ENCODE peak calls at places on chromosomes 11 and 22, in six cellular contexts. One of them, this sample, is unnamed.
A peak's percentile ranks its signal among the peaks of the same experiment; 100 is the strongest.

GRCh38 chr22:49136041-49136815 is 691.4 kb downstream of the BRD1 start:
- DNase-seq in A549: no peak
- DNase-seq in IMR-90: no peak
- DNase-seq in GM12878: no peak
- DNase-seq in HepG2: no peak
- DNase-seq in K562: no peak
- DNase-seq in this sample: no peak

GRCh38 chr22:19874307-19875060 is 19.8 kb upstream of the GNB1L start:
- DNase-seq in GM12878: no peak
- DNase-seq in IMR-90: no peak
- DNase-seq in HepG2: no peak
- DNase-seq in A549: no peak
- DNase-seq in K562: no peak
- DNase-seq in this sample: no peak

GRCh38 chr11:109590782-109591181 is 168.8 kb downstream of the C11orf87 start:
- DNase-seq in HepG2: no peak
- DNase-seq in GM12878: no peak
- DNase-seq in K562: no peak
- DNase-seq in IMR-90: no peak
- DNase-seq in A549: no peak
- DNase-seq in this sample: no peak

GRCh38 chr11:45209480-45209879 is 63.0 kb downstream of the PRDM11 start:
- DNase-seq in HepG2: no peak
- DNase-seq in K562: no peak
- DNase-seq in GM12878: no peak
- DNase-seq in A549: no peak
- DNase-seq in IMR-90: no peak
- DNase-seq in this sample: no peak

GRCh38 chr11:69201764-69202370 is 46.1 kb downstream of the SMIM38 start:
- DNase-seq in IMR-90: no peak
- DNase-seq in GM12878: no peak
- DNase-seq in K562: no peak
- DNase-seq in A549: no peak
- DNase-seq in HepG2: no peak
- DNase-seq in this sample: no peak

GRCh38 chr11:63843042-63843441 is 4.1 kb downstream of the MARK2 start:
- DNase-seq in IMR-90: peak; percentile 32
- DNase-seq in HepG2: no peak
- DNase-seq in GM12878: no peak
- DNase-seq in K562: no peak
- DNase-seq in A549: no peak
- DNase-seq in this sample: no peak

GRCh38 chr22:49884075-49884474 is 30.4 kb downstream of the ZBED4 start:
- DNase-seq in IMR-90: no peak
- DNase-seq in HepG2: no peak
- DNase-seq in GM12878: no peak
- DNase-seq in A549: no peak
- DNase-seq in K562: no peak
- DNase-seq in this sample: no peak

GRCh38 chr11:93504110-93505095 is 38.8 kb downstream of the SMCO4 start:
- DNase-seq in GM12878: no peak
- DNase-seq in K562: no peak
- DNase-seq in HepG2: no peak
- DNase-seq in IMR-90: no peak
- DNase-seq in A549: no peak
- DNase-seq in this sample: no peak

GRCh38 chr22:26781591-26781990 is 124.2 kb downstream of the MIAT start:
- DNase-seq in K562: no peak
- DNase-seq in IMR-90: no peak
- DNase-seq in HepG2: no peak
- DNase-seq in GM12878: no peak
- DNase-seq in A549: no peak
- DNase-seq in this sample: no peak

GRCh38 chr22:26606611-26607010 is 11.2 kb downstream of the CRYBB1 start:
- DNase-seq in K562: peak; percentile 34
- DNase-seq in HepG2: no peak
- DNase-seq in A549: peak; percentile 23
- DNase-seq in IMR-90: peak; percentile 84
- DNase-seq in GM12878: no peak
- DNase-seq in this sample: no peak

GRCh38 chr22:42283288-42284229 is 13.1 kb upstream of the TCF20 start:
- DNase-seq in GM12878: no peak
- DNase-seq in IMR-90: no peak
- DNase-seq in HepG2: no peak
- DNase-seq in A549: no peak
- DNase-seq in K562: peak; percentile 15
- DNase-seq in this sample: no peak

GRCh38 chr22:24441406-24442351 is 14.3 kb downstream of the ADORA2A start:
- DNase-seq in K562: no peak
- DNase-seq in A549: no peak
- DNase-seq in HepG2: no peak
- DNase-seq in GM12878: no peak
- DNase-seq in IMR-90: no peak
- DNase-seq in this sample: no peak

GRCh38 chr11:27722117-27722844 is 22.0 kb upstream of the BDNF start:
- DNase-seq in HepG2: no peak
- DNase-seq in K562: no peak
- DNase-seq in IMR-90: peak; percentile 68
- DNase-seq in A549: no peak
- DNase-seq in GM12878: no peak
- DNase-seq in this sample: no peak

GRCh38 chr11:35255514-35255913 is 116.5 kb downstream of the CD44 start:
- DNase-seq in K562: no peak
- DNase-seq in IMR-90: no peak
- DNase-seq in A549: no peak
- DNase-seq in GM12878: no peak
- DNase-seq in HepG2: no peak
- DNase-seq in this sample: no peak

GRCh38 chr11:84129961-84130576 is 843.9 kb upstream of the CCDC90B start:
- DNase-seq in K562: no peak
- DNase-seq in IMR-90: no peak
- DNase-seq in HepG2: no peak
- DNase-seq in A549: no peak
- DNase-seq in GM12878: no peak
- DNase-seq in this sample: no peak

GRCh38 chr22:41030891-41031290 is 61.5 kb upstream of the EP300 start:
- DNase-seq in IMR-90: peak; percentile 63
- DNase-seq in K562: no peak
- DNase-seq in HepG2: no peak
- DNase-seq in A549: no peak
- DNase-seq in GM12878: no peak
- DNase-seq in this sample: no peak

GRCh38 chr11:119789766-119790407 is 60.9 kb upstream of the NECTIN1 start:
- DNase-seq in A549: no peak
- DNase-seq in GM12878: no peak
- DNase-seq in HepG2: no peak
- DNase-seq in IMR-90: no peak
- DNase-seq in K562: no peak
- DNase-seq in this sample: no peak

GRCh38 chr22:42939941-42940653 is 74.9 kb downstream of the PACSIN2 start:
- DNase-seq in IMR-90: peak; percentile 90
- DNase-seq in HepG2: peak; percentile 88
- DNase-seq in K562: no peak
- DNase-seq in A549: peak; percentile 92
- DNase-seq in GM12878: no peak
- DNase-seq in this sample: no peak

GRCh38 chr22:20407829-20408228 is 13.9 kb downstream of the ZNF74 start:
- DNase-seq in A549: no peak
- DNase-seq in HepG2: no peak
- DNase-seq in GM12878: no peak
- DNase-seq in K562: peak; percentile 54
- DNase-seq in IMR-90: no peak
- DNase-seq in this sample: no peak

GRCh38 chr11:131408011-131408640 is 37.7 kb downstream of the NTM start:
- DNase-seq in K562: no peak
- DNase-seq in IMR-90: peak; percentile 28
- DNase-seq in A549: peak; percentile 40
- DNase-seq in HepG2: peak; percentile 38
- DNase-seq in GM12878: no peak
- DNase-seq in this sample: peak; percentile 31

GRCh38 chr11:14380947-14381555 is 22.1 kb upstream of the RRAS2 start:
- DNase-seq in A549: peak; percentile 58
- DNase-seq in IMR-90: peak; percentile 36
- DNase-seq in GM12878: no peak
- DNase-seq in HepG2: peak; percentile 22
- DNase-seq in K562: no peak
- DNase-seq in this sample: peak; percentile 27

GRCh38 chr11:77322926-77323590 is 21.6 kb upstream of the GDPD4 start:
- DNase-seq in HepG2: no peak
- DNase-seq in IMR-90: peak; percentile 57
- DNase-seq in A549: no peak
- DNase-seq in GM12878: no peak
- DNase-seq in K562: no peak
- DNase-seq in this sample: no peak

GRCh38 chr11:96331556-96332168 is 11.3 kb downstream of the MAML2 start:
- DNase-seq in K562: no peak
- DNase-seq in IMR-90: no peak
- DNase-seq in GM12878: no peak
- DNase-seq in A549: no peak
- DNase-seq in HepG2: no peak
- DNase-seq in this sample: no peak

GRCh38 chr11:8705171-8705570 is 22.6 kb downstream of the RPL27A start:
- DNase-seq in A549: no peak
- DNase-seq in K562: no peak
- DNase-seq in IMR-90: no peak
- DNase-seq in HepG2: no peak
- DNase-seq in GM12878: no peak
- DNase-seq in this sample: no peak

GRCh38 chr11:8699903-8700302 is 17.3 kb downstream of the RPL27A start:
- DNase-seq in K562: no peak
- DNase-seq in IMR-90: peak; percentile 55
- DNase-seq in GM12878: no peak
- DNase-seq in HepG2: peak; percentile 84
- DNase-seq in A549: no peak
- DNase-seq in this sample: no peak

GRCh38 chr11:8698917-8699441 is 16.4 kb downstream of the RPL27A start:
- DNase-seq in K562: no peak
- DNase-seq in A549: no peak
- DNase-seq in IMR-90: no peak
- DNase-seq in HepG2: no peak
- DNase-seq in GM12878: no peak
- DNase-seq in this sample: no peak

GRCh38 chr11:8702598-8702915 is 20.0 kb downstream of the RPL27A start:
- DNase-seq in A549: no peak
- DNase-seq in GM12878: no peak
- DNase-seq in K562: no peak
- DNase-seq in IMR-90: no peak
- DNase-seq in HepG2: no peak
- DNase-seq in this sample: no peak

GRCh38 chr11:8701891-8702597 is 19.5 kb downstream of the RPL27A start:
- DNase-seq in K562: no peak
- DNase-seq in A549: no peak
- DNase-seq in HepG2: no peak
- DNase-seq in GM12878: no peak
- DNase-seq in IMR-90: no peak
- DNase-seq in this sample: no peak
- TF ChIP-seq BHLHE40 in K562: no peak
- TF ChIP-seq BHLHE40 in A549: no peak
- TF ChIP-seq BHLHE40 in HepG2: no peak
- TF ChIP-seq BHLHE40 in GM12878: no peak
- TF ChIP-seq BHLHE40 in IMR-90: no peak
- TF ChIP-seq BHLHE40 in this sample: no peak

DNA sequence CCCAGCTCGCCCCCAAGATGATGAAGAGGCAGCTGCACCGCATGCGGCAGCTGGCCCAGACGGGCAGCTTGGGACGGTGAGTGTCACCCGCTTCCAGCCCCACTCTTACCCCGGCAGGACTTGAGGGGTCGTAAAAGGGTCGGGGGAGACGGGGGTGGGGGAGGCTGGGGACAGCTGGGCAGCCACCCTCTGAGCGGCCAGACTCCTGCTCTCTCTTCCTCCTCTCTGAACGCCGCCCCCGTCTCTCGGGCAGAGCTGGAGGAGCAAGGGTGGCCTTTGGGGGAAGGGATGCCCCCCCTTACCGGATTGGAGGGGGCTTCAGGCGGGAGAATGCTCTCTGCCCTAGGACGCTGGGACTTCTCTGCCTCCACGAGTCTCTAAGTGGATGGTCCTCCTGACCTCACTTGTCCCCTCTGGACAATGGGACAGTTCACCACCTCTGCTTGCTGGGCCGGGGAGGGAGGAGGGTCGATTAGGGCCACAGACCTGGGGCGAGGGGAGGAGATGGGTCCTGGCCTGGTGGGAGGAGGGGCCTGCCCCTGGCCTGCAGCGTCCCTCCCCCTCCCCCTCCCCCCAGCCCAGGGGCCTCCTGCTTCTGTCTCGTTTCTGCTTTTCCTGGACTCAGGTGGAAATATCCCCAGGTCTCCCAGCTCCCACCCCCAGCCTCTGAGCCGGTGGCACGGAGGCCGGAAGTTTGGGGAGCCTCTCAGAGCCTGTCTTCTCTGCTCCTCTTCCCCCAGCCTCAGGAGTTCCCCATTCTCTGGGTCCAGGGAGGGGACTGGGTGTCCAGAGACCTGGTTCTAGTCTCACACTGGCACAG is 512 bp downstream of the SH3BP1 start:
- DNase-seq in A549: no peak
- DNase-seq in HepG2: no peak
- DNase-seq in GM12878: no peak
- DNase-seq in K562: peak; percentile 63
- DNase-seq in IMR-90: no peak
- DNase-seq in this sample: no peak
- TF ChIP-seq BHLHE40 in A549: no peak
- TF ChIP-seq BHLHE40 in HepG2: no peak
- TF ChIP-seq BHLHE40 in GM12878: no peak
- TF ChIP-seq BHLHE40 in K562: no peak
- TF ChIP-seq BHLHE40 in IMR-90: no peak
- TF ChIP-seq BHLHE40 in this sample: no peak

DNA sequence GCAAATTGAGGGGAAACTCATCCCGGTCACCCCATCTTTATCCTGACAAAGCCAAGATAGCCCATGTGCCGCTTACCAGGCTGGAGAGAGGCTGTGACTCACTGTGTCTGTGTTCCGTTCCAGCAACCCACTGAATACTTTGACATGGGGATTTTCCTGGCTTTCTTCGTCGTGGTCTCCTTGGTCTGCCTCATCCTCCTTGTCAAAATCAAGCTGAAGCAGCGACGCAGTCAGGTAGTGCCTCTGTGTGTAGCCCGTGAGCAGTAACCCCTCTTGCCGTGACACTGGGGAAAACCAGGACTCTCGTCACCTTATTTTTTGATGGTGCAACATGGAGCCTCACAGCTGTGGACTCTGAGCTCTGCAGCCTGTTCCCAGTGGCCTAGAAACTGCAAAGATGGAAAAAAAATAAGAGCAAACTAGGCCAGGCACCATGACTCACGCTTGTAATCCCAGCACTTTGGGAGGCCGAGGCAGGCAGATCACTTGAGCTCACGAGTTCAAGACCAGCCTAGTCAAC is 16.9 kb downstream of the C22orf31 start:
- DNase-seq in IMR-90: peak; percentile 87
- DNase-seq in GM12878: no peak
- DNase-seq in A549: no peak
- DNase-seq in K562: no peak
- DNase-seq in HepG2: peak; percentile 51
- DNase-seq in this sample: no peak
- TF ChIP-seq BHLHE40 in IMR-90: no peak
- TF ChIP-seq BHLHE40 in GM12878: no peak
- TF ChIP-seq BHLHE40 in A549: no peak
- TF ChIP-seq BHLHE40 in K562: no peak
- TF ChIP-seq BHLHE40 in HepG2: no peak
- TF ChIP-seq BHLHE40 in this sample: no peak

GRCh38 chr11:57310091-57310490 is 14.7 kb downstream of the TNKS1BP1 start:
- DNase-seq in HepG2: no peak
- DNase-seq in GM12878: no peak
- DNase-seq in K562: no peak
- DNase-seq in IMR-90: no peak
- DNase-seq in A549: no peak
- DNase-seq in this sample: no peak
- TF ChIP-seq BHLHE40 in HepG2: no peak
- TF ChIP-seq BHLHE40 in GM12878: no peak
- TF ChIP-seq BHLHE40 in K562: no peak
- TF ChIP-seq BHLHE40 in IMR-90: no peak
- TF ChIP-seq BHLHE40 in A549: no peak
- TF ChIP-seq BHLHE40 in this sample: no peak